ENCODE peak calls at places on chromosomes 6 and 20, in six cellular contexts. D is spleen, O is H54, Z is IMR-90, L is uterus, J is NB4. K is an unnamed sample.

GRCh38 chr6:21811484-21811883 is 217.9 kb downstream of the SOX4 start:
- DNase-seq in O (no peak), D (no peak), Z (no peak), J (no peak), L (no peak), K (no peak)

GRCh38 chr20:46056970-46057855 is 28.2 kb downstream of the SLC12A5 start:
- DNase-seq in J (peak), Z (peak), L (peak), D (no peak), O (peak), K (no peak)

GRCh38 chr6:44271914-44272313 is 1.7 kb downstream of the TMEM151B start:
- DNase-seq in J (no peak), D (peak), O (no peak), L (no peak), Z (no peak), K (no peak)

GRCh38 chr6:16511048-16511660 is 250.1 kb downstream of the ATXN1 start:
- DNase-seq in O (peak), Z (peak), L (no peak), D (no peak), J (peak), K (no peak)

GRCh38 chr20:57176842-57177241 is 89.6 kb downstream of the BMP7 start:
- DNase-seq in L (no peak), O (no peak), J (no peak), D (no peak), Z (no peak), K (no peak)

GRCh38 chr20:2984956-2985661 is 58.3 kb upstream of the GNRH2 start:
- DNase-seq in J (peak), D (no peak), Z (peak), O (peak), L (no peak), K (no peak)

GRCh38 chr6:45697605-45698004 is 318.1 kb downstream of the CLIC5 start:
- DNase-seq in D (no peak), Z (peak), J (peak), L (no peak), O (peak), K (no peak)

GRCh38 chr20:53706008-53706481 is 112.4 kb upstream of the ZNF217 start:
- DNase-seq in L (no peak), D (no peak), Z (peak), O (no peak), J (no peak), K (no peak)

DNA sequence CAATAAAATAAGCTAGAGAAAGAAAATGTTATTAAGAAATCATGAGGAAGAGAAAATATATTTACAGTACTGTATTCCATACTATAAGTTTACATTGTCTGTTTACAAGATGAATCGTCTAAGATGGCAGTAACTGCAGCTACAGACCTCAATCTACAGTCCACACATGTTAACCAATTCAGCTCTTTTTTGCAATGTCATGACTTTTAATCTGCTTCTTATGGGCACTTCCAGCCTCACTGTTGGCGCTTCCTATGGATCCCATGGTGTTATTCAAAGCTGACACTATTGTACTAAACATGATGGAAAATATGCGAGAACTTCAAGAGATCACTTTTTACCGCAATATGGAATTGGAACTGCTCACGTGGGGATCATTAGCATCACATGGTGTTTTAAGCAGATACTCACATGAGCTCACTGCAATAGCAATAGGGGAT is 451.5 kb upstream of the CITED2 start:
- DNase-seq in L (no peak), O (no peak), J (no peak), D (no peak), Z (no peak), K (no peak)
- TF ChIP-seq POLR2A in L (no peak), O (no peak), J (no peak), D (no peak), Z (no peak), K (no peak)

DNA sequence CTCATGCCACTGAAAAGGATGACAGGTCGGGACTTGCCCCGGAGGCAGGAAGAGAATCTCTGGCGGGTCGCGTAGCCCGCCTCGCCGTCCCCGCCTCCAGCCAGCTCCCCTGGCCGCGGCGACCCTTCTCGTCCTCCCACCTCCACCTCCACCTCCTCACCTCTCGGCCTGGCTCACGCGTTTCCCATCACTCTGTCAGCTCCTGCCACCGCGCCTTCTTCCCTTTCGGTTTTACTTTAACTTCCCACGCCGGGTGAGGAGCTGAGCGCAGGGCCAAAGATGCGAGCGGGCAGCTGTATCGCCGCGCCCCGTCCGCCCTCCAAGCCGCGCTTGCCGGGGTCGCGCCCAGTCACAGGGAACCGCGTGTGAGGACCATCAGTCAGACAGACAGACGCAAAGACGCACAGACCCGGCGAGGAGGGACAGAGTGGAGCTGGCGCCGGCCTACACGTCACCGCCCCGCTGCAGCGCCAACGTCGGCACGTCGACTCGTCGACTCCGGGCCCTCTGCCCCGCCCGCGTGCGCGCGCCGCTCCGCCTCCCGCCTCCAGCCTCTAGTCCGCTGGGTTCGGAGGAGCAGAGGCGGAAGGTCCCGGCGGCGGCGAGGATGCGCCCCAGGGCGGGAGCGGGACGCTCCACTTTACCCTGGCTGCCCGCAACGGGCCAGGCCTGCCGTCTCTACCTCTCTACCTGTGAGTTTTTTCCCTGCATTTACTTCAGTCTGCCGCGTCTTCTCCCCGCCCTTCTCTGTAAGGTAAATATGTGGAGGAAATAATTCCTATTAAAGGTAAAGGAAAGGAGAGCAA is at the start of gene ASCC3:
- DNase-seq in D (peak), L (peak), Z (peak), J (peak), O (peak), K (peak)
- TF ChIP-seq POLR2A in D (no peak), L (peak), Z (peak), J (peak), O (peak), K (no peak)

DNA sequence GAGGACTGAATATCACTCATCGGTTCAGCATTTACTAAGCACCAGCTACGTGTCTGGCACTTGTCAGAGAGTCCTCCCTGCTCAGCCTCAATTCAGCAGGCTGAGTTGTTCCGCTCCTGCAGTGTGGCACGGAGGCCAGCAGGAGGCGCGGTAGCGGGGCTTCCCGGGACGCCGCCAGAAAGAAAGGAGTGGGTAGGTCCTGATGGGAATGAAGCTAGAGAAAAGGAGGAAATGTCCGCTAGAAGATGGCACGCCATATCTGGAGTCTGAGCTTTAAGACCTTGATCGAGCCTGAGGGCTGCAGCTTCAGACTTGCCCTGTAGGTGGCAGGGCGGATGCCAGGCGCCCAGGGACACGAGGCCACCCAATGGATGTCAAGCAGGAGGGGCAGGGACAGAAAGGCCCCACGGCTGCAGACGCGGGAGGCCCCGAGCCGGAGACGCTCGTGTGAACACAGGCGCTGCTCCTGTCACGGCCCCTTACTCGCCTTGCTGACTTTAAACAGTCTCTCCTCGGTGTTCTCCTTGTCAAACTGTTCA is 18.7 kb downstream of the SERPINB6 start:
- DNase-seq in J (peak), O (peak), D (peak), L (peak), Z (peak), K (peak)
- TF ChIP-seq POLR2A in J (no peak), O (no peak), D (no peak), L (no peak), Z (no peak), K (no peak)

DNA sequence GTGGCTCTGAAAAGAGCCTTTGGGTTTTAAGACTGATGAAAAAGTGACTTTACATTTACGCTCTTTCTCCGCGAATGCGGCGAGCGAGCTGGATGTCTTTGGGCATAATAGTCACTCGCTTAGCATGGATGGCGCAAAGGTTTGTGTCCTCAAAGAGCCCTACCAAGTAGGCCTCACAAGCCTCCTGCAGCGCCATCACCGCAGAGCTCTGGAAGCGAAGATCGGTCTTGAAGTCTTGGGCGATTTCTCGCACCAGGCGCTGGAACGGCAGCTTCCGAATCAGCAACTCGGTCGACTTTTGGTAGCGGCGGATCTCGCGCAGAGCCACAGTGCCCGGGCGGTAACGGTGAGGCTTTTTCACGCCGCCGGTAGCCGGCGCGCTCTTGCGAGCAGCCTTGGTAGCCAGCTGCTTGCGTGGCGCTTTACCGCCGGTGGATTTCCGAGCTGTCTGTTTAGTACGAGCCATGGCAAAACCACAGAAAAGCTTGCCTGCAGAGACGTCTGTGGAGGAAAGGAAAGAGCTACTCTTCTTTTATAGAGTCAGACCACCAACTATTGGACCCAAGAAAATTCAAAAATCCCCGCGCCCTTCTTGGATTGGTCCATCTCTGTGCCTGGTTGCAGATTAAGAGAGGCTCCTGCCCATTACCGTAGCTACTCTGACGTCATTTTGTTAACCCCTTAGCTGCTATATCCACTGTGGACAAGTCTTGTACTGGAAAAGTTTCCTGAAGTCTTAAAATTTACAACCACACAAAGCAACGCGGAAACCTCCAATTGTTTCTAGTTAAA is 55.4 kb upstream of the HFE start:
- DNase-seq in J (peak), O (peak), L (peak), Z (peak), D (peak), K (peak)
- TF ChIP-seq POLR2A in J (peak), O (peak), L (no peak), Z (peak), D (no peak), K (no peak)

GRCh38 chr6:36347635-36348034 is 10.9 kb upstream of the BNIP5 start:
- DNase-seq in D (no peak), J (no peak), Z (no peak), L (no peak), O (no peak), K (no peak)
- TF ChIP-seq POLR2A in D (no peak), J (no peak), Z (no peak), L (no peak), O (no peak), K (no peak)